ENCODE peak calls at places on chromosome 14, in ten cellular contexts. X is stimulated activated CD8-positive, alpha-beta memory T cell treated with anti-CD3 and anti-CD28 coated beads, Interleukin-2, amount 100 ng/mL, for 48 hours; F is NCI-H510A; L is type B pancreatic cell; K is dorsolateral prefrontal cortex; D is NCI-H2029; Y is activated gamma-delta T cell; P is activated CD8-positive, alpha-beta T cell treated with anti-CD3 and anti-CD28 coated beads for 36 hours; V is A172; I is endothelial cell. G is an unnamed sample.

GRCh38 chr14:93712079-93712837 is 76.0 kb downstream of the PRIMA1 start:
- DNase-seq in D (no peak), K (no peak), F (no peak), P (no peak), V (no peak), Y (no peak), L (no peak), X (no peak), I (no peak), G (no peak)

GRCh38 chr14:54329082-54329695 is 67.6 kb upstream of the CDKN3 start:
- DNase-seq in D (peak; percentile 50), X (no peak), L (no peak), V (peak; percentile 44), F (no peak), I (peak; percentile 55), P (peak; percentile 23), K (peak; percentile 38), Y (no peak), G (peak; percentile 23)

GRCh38 chr14:98957211-98958047 is 314.6 kb downstream of the BCL11B start:
- DNase-seq in I (no peak), X (no peak), V (no peak), K (no peak), Y (no peak), P (no peak), F (no peak), L (peak; percentile 43), D (no peak), G (peak; percentile 50)

GRCh38 chr14:101918125-101918989 is 46.0 kb upstream of the DYNC1H1 start:
- DNase-seq in L (no peak), Y (no peak), I (no peak), F (no peak), V (no peak), D (no peak), X (no peak), K (no peak), P (no peak), G (no peak)

GRCh38 chr14:70735043-70735442 is 74.3 kb downstream of the MAP3K9 start:
- DNase-seq in I (no peak), Y (no peak), K (no peak), F (no peak), L (no peak), X (no peak), V (no peak), D (no peak), P (no peak), G (no peak)

GRCh38 chr14:33914676-33915516 is 36.0 kb downstream of the EGLN3 start:
- DNase-seq in D (no peak), V (peak; percentile 78), F (no peak), K (no peak), X (no peak), L (no peak), Y (no peak), I (no peak), P (no peak), G (peak; percentile 1)

GRCh38 chr14:51298895-51299294 is 58.8 kb downstream of the TMX1 start:
- DNase-seq in V (no peak), K (no peak), Y (no peak), P (peak; percentile 30), L (no peak), D (no peak), X (no peak), F (no peak), I (no peak), G (no peak)

GRCh38 chr14:64928239-64929002 is 14.1 kb downstream of the GPX2 start:
- DNase-seq in K (no peak), P (no peak), Y (no peak), D (no peak), L (no peak), F (no peak), I (no peak), X (no peak), V (no peak), G (no peak)

GRCh38 chr14:64706119-64706465 is 1.9 kb downstream of the PLEKHG3 start:
- DNase-seq in V (no peak), X (no peak), F (no peak), L (no peak), Y (no peak), K (peak; percentile 26), D (no peak), I (no peak), P (no peak), G (no peak)

GRCh38 chr14:77139540-77140342 is 1.9 kb downstream of the ZDHHC22 start:
- DNase-seq in I (peak; percentile 84), F (peak; percentile 33), P (peak; percentile 70), V (no peak), X (peak; percentile 36), D (no peak), L (no peak), K (no peak), Y (no peak), G (no peak)

GRCh38 chr14:104822821-104823615 is 22.1 kb downstream of the ZBTB42 start:
- DNase-seq in I (no peak), F (no peak), P (no peak), Y (no peak), X (no peak), V (no peak), K (no peak), L (no peak), D (no peak), G (no peak)

GRCh38 chr14:91872011-91872476 is 4.7 kb upstream of the TC2N start:
- DNase-seq in V (no peak), K (no peak), L (no peak), D (no peak), P (peak; percentile 79), F (no peak), Y (no peak), X (no peak), I (no peak), G (no peak)

GRCh38 chr14:103361868-103362267 is 23.3 kb upstream of the MARK3 start:
- DNase-seq in L (no peak), P (peak; percentile 55), X (no peak), Y (no peak), V (peak; percentile 68), D (no peak), F (no peak), I (no peak), K (no peak), G (peak; percentile 88)

GRCh38 chr14:77181603-77182437 is at the start of gene TMEM63C:
- DNase-seq in F (peak; percentile 91), I (peak; percentile 64), V (peak; percentile 76), X (peak; percentile 63), Y (peak; percentile 16), L (peak; percentile 81), P (peak; percentile 85), K (no peak), D (peak; percentile 85), G (no peak)

GRCh38 chr14:74919421-74920165 is 3.5 kb downstream of the RPS6KL1 start:
- DNase-seq in Y (no peak), L (no peak), P (no peak), K (no peak), I (no peak), X (no peak), D (no peak), F (no peak), V (no peak), G (no peak)

GRCh38 chr14:77407158-77407557 is 16.2 kb downstream of the NOXRED1 start:
- DNase-seq in D (no peak), K (no peak), L (no peak), V (no peak), Y (no peak), F (no peak), I (no peak), X (no peak), P (no peak), G (no peak)

GRCh38 chr14:80930836-80931389 is 10.6 kb downstream of the CEP128 start:
- DNase-seq in V (peak; percentile 57), P (peak; percentile 81), I (no peak), Y (no peak), L (no peak), X (peak; percentile 20), K (no peak), D (no peak), F (no peak), G (peak; percentile 78)

GRCh38 chr14:94411638-94412037 is 23.2 kb upstream of the SERPINA1 start:
- DNase-seq in L (no peak), F (no peak), K (no peak), P (no peak), V (no peak), I (no peak), X (no peak), D (no peak), Y (no peak), G (no peak)

GRCh38 chr14:99527026-99527425 is 45.8 kb downstream of the CCNK start:
- DNase-seq in L (no peak), P (no peak), V (no peak), Y (no peak), I (no peak), D (no peak), F (no peak), K (no peak), X (no peak), G (no peak)

GRCh38 chr14:53450871-53451270 is 297.7 kb upstream of the DDHD1 start:
- DNase-seq in I (no peak), P (no peak), L (no peak), F (no peak), D (peak; percentile 9), V (no peak), X (no peak), Y (no peak), K (no peak), G (no peak)

GRCh38 chr14:101508196-101508947 is 52.9 kb upstream of the DIO3 start:
- DNase-seq in I (no peak), V (no peak), F (no peak), L (no peak), K (peak; percentile 17), X (no peak), P (no peak), Y (no peak), D (no peak), G (no peak)

GRCh38 chr14:87896393-87897380 is 96.3 kb downstream of the GALC start:
- DNase-seq in F (peak; percentile 2), X (no peak), P (peak; percentile 4), L (no peak), K (no peak), I (peak; percentile 19), Y (no peak), V (peak; percentile 32), D (no peak), G (no peak)

GRCh38 chr14:65387628-65388027 is 24.9 kb upstream of the FUT8 start:
- DNase-seq in V (no peak), D (no peak), F (no peak), Y (no peak), P (no peak), K (no peak), X (no peak), L (no peak), I (no peak), G (no peak)

GRCh38 chr14:99055816-99056215 is 216.2 kb downstream of the BCL11B start:
- DNase-seq in X (peak; percentile 39), Y (no peak), I (no peak), F (no peak), P (peak; percentile 87), K (no peak), D (no peak), L (no peak), V (no peak), G (no peak)

GRCh38 chr14:96081224-96081623 is 42.1 kb downstream of the C14orf132 start:
- DNase-seq in L (no peak), K (no peak), Y (no peak), D (no peak), F (no peak), P (no peak), I (no peak), X (no peak), V (no peak), G (no peak)

GRCh38 chr14:95516554-95517209 is at the start of gene SYNE3:
- DNase-seq in X (peak; percentile 45), P (peak; percentile 68), L (no peak), V (no peak), F (no peak), Y (peak; percentile 44), D (no peak), I (no peak), K (no peak), G (no peak)

GRCh38 chr14:93033983-93034670 is 81.6 kb downstream of the ITPK1 start:
- DNase-seq in F (no peak), P (peak; percentile 75), K (peak; percentile 64), X (peak; percentile 34), D (no peak), I (peak; percentile 45), L (no peak), Y (peak; percentile 16), V (no peak), G (no peak)

GRCh38 chr14:101330416-101331140 is 230.7 kb upstream of the DIO3 start:
- DNase-seq in I (no peak), P (no peak), K (no peak), D (no peak), X (no peak), L (no peak), F (no peak), V (no peak), Y (no peak), G (no peak)

G was measured in keratinocyte.